ENCODE peak calls at places on chromosomes 16 and 17, in six cellular contexts. F is left ventricle myocardium inferior, Y is psoas muscle, C is cardiac muscle cell, N is heart left ventricle, X is tibial artery. H is an unnamed sample. For H3K27me3 and H3K4me1, the result is how much of the 10 kb centered on the place peaks cover.

GRCh38 chr16:48408688-48409087 is 23.5 kb upstream of the SIAH1 start:
- DNase-seq in X (peak), F (peak), Y (no peak), C (no peak), N (peak), H (peak)

GRCh38 chr17:50604470-50604869 is 30.2 kb upstream of the ABCC3 start:
- DNase-seq in N (peak), C (no peak), F (peak), Y (peak), X (no peak), H (peak)

GRCh38 chr17:62626719-62627218 is 701 bp upstream of the MRC2 start:
- DNase-seq in C (peak), F (peak), Y (peak), X (peak), N (peak), H (no peak)

GRCh38 chr16:57799619-57800212 is 2.6 kb downstream of the KIFC3 start:
- DNase-seq in N (no peak), C (no peak), X (no peak), Y (no peak), F (no peak), H (no peak)

GRCh38 chr17:50363217-50364060 is 9.5 kb downstream of the MRPL27 start:
- DNase-seq in X (no peak), C (peak), F (no peak), N (no peak), Y (no peak), H (no peak)

GRCh38 chr16:65312071-65312470 is 190.2 kb upstream of the CDH11 start:
- DNase-seq in C (no peak), X (no peak), N (no peak), Y (no peak), F (no peak), H (no peak)

GRCh38 chr17:44543213-44543904 is 13.9 kb upstream of the FZD2 start:
- DNase-seq in N (no peak), F (no peak), X (no peak), C (peak), Y (no peak), H (no peak)

GRCh38 chr16:13070268-13070667 is 168.9 kb downstream of the SHISA9 start:
- DNase-seq in C (no peak), N (no peak), X (no peak), F (no peak), Y (no peak), H (no peak)

GRCh38 chr17:44220211-44221071 is 966 bp upstream of the UBTF start:
- DNase-seq in N (peak), X (peak), F (peak), Y (peak), C (peak), H (peak)

GRCh38 chr16:3457434-3458252 is 14.2 kb downstream of the NAA60 start:
- DNase-seq in F (peak), C (peak), N (peak), X (peak), Y (peak), H (peak)

GRCh38 chr17:30805944-30806456 is 18.5 kb downstream of the CRLF3 start:
- DNase-seq in F (no peak), Y (no peak), X (no peak), C (no peak), N (no peak), H (no peak)

GRCh38 chr17:38453951-38454421 is 25.7 kb downstream of the ARHGAP23 start:
- DNase-seq in Y (peak), N (no peak), F (no peak), X (no peak), C (no peak), H (no peak)

GRCh38 chr17:27939489-27940465 is 46.6 kb upstream of the LYRM9 start:
- DNase-seq in Y (no peak), N (no peak), X (no peak), F (no peak), C (no peak), H (no peak)

GRCh38 chr17:63442549-63443035 is 3.5 kb downstream of the CYB561 start:
- DNase-seq in C (peak), N (no peak), F (no peak), Y (no peak), X (no peak), H (peak)

GRCh38 chr17:51000835-51001638 is 119.6 kb downstream of the SPAG9 start:
- DNase-seq in C (peak), X (no peak), F (no peak), N (no peak), Y (no peak), H (no peak)

GRCh38 chr17:4118095-4118743 is 24.6 kb downstream of the ZZEF1 start:
- DNase-seq in Y (no peak), C (no peak), F (no peak), N (no peak), X (no peak), H (no peak)

GRCh38 chr17:61660726-61661125 is 69.7 kb upstream of the NACA2 start:
- DNase-seq in Y (no peak), C (no peak), F (no peak), N (no peak), X (no peak), H (no peak)

GRCh38 chr16:67504190-67505021 is 21.1 kb upstream of the AGRP start:
- DNase-seq in N (peak), X (peak), Y (peak), C (no peak), F (peak), H (peak)

GRCh38 chr16:1183235-1183907 is 30.5 kb downstream of the CACNA1H start:
- DNase-seq in C (no peak), X (peak), F (peak), Y (peak), N (peak), H (no peak)

GRCh38 chr17:20063665-20064648 is 54.8 kb downstream of the SPECC1 start:
- DNase-seq in N (peak), X (peak), Y (peak), C (no peak), F (peak), H (no peak)

GRCh38 chr16:71781741-71782140 is 26.9 kb downstream of the AP1G1 start:
- DNase-seq in C (no peak), Y (no peak), N (no peak), X (no peak), F (no peak), H (no peak)

GRCh38 chr17:29209073-29209472 is 28.9 kb upstream of the MYO18A start:
- DNase-seq in N (no peak), C (no peak), X (no peak), F (no peak), Y (no peak), H (no peak)

GRCh38 chr17:2263183-2263954 is 40.2 kb downstream of the SMG6 start:
- DNase-seq in Y (no peak), N (no peak), F (no peak), X (no peak), C (no peak), H (no peak)

GRCh38 chr16:86951041-86951822 is 366.0 kb downstream of the C16orf95 start:
- DNase-seq in Y (no peak), X (no peak), N (no peak), C (no peak), F (no peak), H (no peak)

GRCh38 chr16:31215287-31216115 is 1.4 kb downstream of the PYDC1 start:
- DNase-seq in X (peak), C (peak), Y (peak), N (peak), F (peak), H (peak)

GRCh38 chr17:40360091-40360490 is 4.4 kb downstream of the GJD3 start:
- DNase-seq in N (no peak), X (no peak), F (no peak), Y (no peak), C (no peak), H (no peak)

GRCh38 chr17:44084131-44084538 is 13.6 kb downstream of the G6PC3 start:
- DNase-seq in Y (no peak), N (no peak), C (no peak), F (no peak), X (no peak), H (no peak)

GRCh38 chr17:21816592-21817567 is 124.6 kb downstream of the KCNJ18 start:
- DNase-seq in N (no peak), Y (no peak), F (no peak), X (no peak), C (no peak), H (no peak)

GRCh38 chr17:82458885-82459424 is 414 bp downstream of the NARF start:
- DNase-seq in N (no peak), C (peak), X (no peak), F (no peak), Y (no peak), H (no peak)

GRCh38 chr17:3885271-3885670 is 7.6 kb downstream of the CAMKK1 start:
- DNase-seq in Y (no peak), F (no peak), C (no peak), N (no peak), X (no peak), H (no peak)

GRCh38 chr16:87293990-87294389 is 23.2 kb downstream of the C16orf95 start:
- DNase-seq in Y (no peak), F (no peak), X (no peak), C (no peak), N (no peak), H (no peak)

GRCh38 chr17:72397687-72398086 is 276.9 kb downstream of the SOX9 start:
- DNase-seq in X (no peak), F (no peak), Y (no peak), N (no peak), C (no peak), H (no peak)
- H3K27me3 ChIP-seq in X (under half), F (under half), Y (under half), N (under half), C (under half), H (under half)

GRCh38 chr17:48552453-48553189 is 7.7 kb upstream of the HOXB2 start:
- DNase-seq in F (no peak), X (no peak), C (no peak), N (no peak), Y (no peak), H (no peak)
- TF ChIP-seq CTCF in F (no peak), X (no peak), C (no peak), N (no peak), Y (no peak), H (no peak)

GRCh38 chr16:89413811-89414585 is 76.4 kb downstream of the ANKRD11 start:
- DNase-seq in X (no peak), Y (no peak), C (no peak), N (no peak), F (peak), H (no peak)
- H3K4me1 ChIP-seq in X (under half), Y (half or more), C (under half), N (half or more), F (half or more), H (under half)

GRCh38 chr17:45895969-45896793 is 1.8 kb downstream of the MAPT start:
- DNase-seq in N (no peak), X (no peak), Y (peak), C (no peak), F (no peak), H (no peak)
- H3K27me3 ChIP-seq in N (under half), X (under half), Y (under half), C (half or more), F (half or more), H (half or more)

GRCh38 chr17:68527314-68527713 is 15.1 kb downstream of the PRKAR1A start:
- DNase-seq in X (no peak), Y (no peak), F (no peak), C (no peak), N (no peak), H (no peak)
- TF ChIP-seq CTCF in X (no peak), Y (no peak), F (no peak), C (no peak), N (no peak), H (no peak)

GRCh38 chr16:60074378-60074777 is 1340.3 kb upstream of the GOT2 start:
- DNase-seq in N (no peak), F (no peak), X (no peak), Y (no peak), C (no peak), H (no peak)

GRCh38 chr16:60077791-60078280 is 1343.7 kb upstream of the GOT2 start:
- DNase-seq in F (no peak), C (no peak), N (no peak), Y (no peak), X (no peak), H (no peak)

DNA sequence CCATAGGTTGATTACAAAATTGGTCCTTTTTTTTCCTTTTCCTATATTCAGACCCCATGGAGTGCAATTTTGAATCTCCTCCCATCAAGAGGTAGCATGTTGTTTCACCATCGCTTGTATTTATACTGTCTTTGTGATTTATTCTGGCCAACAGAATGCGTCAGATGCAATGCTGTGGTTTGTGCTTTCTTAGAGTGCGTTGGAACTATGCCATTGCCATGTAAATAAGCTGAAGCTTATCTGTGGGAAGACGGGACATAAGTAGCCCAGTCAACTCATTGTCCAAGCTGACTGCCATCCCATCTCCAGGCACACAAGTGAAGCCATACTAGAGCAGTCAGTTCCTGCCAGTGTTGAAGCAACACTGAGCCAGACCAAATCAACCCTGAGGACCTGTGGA is 1339.3 kb upstream of the GOT2 start:
- DNase-seq in N (no peak), C (no peak), F (no peak), X (no peak), Y (no peak), H (no peak)
- H3K4me1 ChIP-seq in N (under half), C (under half), F (under half), X (under half), Y (under half), H (under half)

DNA sequence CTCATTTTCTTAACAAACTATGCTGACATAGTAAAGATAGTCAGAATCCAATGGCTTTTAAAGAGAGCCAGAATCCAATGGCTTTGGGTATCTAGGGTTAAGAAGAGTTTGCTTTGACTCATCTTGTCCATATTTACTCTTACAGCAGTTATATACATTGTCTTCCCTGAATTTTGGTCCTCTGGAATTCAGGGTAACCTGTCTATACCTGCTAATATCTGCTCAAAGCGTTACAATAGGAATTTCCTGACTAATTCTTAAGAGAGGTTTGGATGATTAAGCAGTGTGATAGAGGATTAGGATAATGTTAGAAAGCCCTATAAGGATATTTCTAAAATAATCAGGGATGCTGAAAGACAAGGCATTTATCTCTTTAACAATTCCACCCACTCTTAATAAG is 2.0 kb upstream of the CDH8 start:
- DNase-seq in X (no peak), C (no peak), N (no peak), Y (no peak), F (no peak), H (no peak)
- H3K27me3 ChIP-seq in X (under half), C (under half), N (half or more), Y (under half), F (half or more), H (half or more)

H was measured in left lung.